ENCODE peak calls at places on chromosomes 11 and 22, in six cellular contexts. One of them, this sample, is unnamed.

GRCh38 chr22:48268771-48269552 is 1506.5 kb downstream of the TBC1D22A start:
- DNase-seq in HL-60: no peak
- DNase-seq in T-cell: no peak
- DNase-seq in lung microvascular endothelial cell: no peak
- DNase-seq in upper lobe of right lung: peak
- DNase-seq in A549: peak
- DNase-seq in this sample: no peak

GRCh38 chr11:1157341-1157644 is 460 bp upstream of the MUC5AC start:
- DNase-seq in A549: no peak
- DNase-seq in lung microvascular endothelial cell: no peak
- DNase-seq in upper lobe of right lung: no peak
- DNase-seq in T-cell: no peak
- DNase-seq in HL-60: no peak
- DNase-seq in this sample: no peak

GRCh38 chr11:102047305-102047924 is at the start of gene CFAP300:
- DNase-seq in HL-60: no peak
- DNase-seq in T-cell: peak
- DNase-seq in lung microvascular endothelial cell: peak
- DNase-seq in A549: peak
- DNase-seq in upper lobe of right lung: peak
- DNase-seq in this sample: peak

GRCh38 chr11:92717240-92717639 is 252.2 kb upstream of the MTNR1B start:
- DNase-seq in HL-60: no peak
- DNase-seq in A549: no peak
- DNase-seq in T-cell: no peak
- DNase-seq in upper lobe of right lung: no peak
- DNase-seq in lung microvascular endothelial cell: no peak
- DNase-seq in this sample: no peak

GRCh38 chr11:44931466-44931865 is 19.2 kb downstream of the TP53I11 start:
- DNase-seq in A549: no peak
- DNase-seq in upper lobe of right lung: no peak
- DNase-seq in HL-60: no peak
- DNase-seq in lung microvascular endothelial cell: no peak
- DNase-seq in T-cell: no peak
- DNase-seq in this sample: no peak

GRCh38 chr22:20111689-20112622 is 3.9 kb upstream of the RANBP1 start:
- DNase-seq in T-cell: no peak
- DNase-seq in HL-60: no peak
- DNase-seq in lung microvascular endothelial cell: no peak
- DNase-seq in upper lobe of right lung: no peak
- DNase-seq in A549: no peak
- DNase-seq in this sample: no peak

GRCh38 chr11:133991101-133991500 is 34.3 kb upstream of the IGSF9B start:
- DNase-seq in T-cell: no peak
- DNase-seq in HL-60: no peak
- DNase-seq in upper lobe of right lung: no peak
- DNase-seq in A549: no peak
- DNase-seq in lung microvascular endothelial cell: no peak
- DNase-seq in this sample: peak

GRCh38 chr22:23769321-23769965 is 1.7 kb upstream of the CHCHD10 start:
- DNase-seq in lung microvascular endothelial cell: no peak
- DNase-seq in upper lobe of right lung: no peak
- DNase-seq in T-cell: no peak
- DNase-seq in A549: no peak
- DNase-seq in HL-60: no peak
- DNase-seq in this sample: no peak

GRCh38 chr11:6022954-6023353 is 7.6 kb downstream of the OR56A1 start:
- DNase-seq in HL-60: peak
- DNase-seq in A549: peak
- DNase-seq in T-cell: peak
- DNase-seq in lung microvascular endothelial cell: peak
- DNase-seq in upper lobe of right lung: no peak
- DNase-seq in this sample: peak

GRCh38 chr22:35303029-35303624 is 3.4 kb downstream of the TOM1 start:
- DNase-seq in T-cell: no peak
- DNase-seq in upper lobe of right lung: no peak
- DNase-seq in lung microvascular endothelial cell: no peak
- DNase-seq in A549: no peak
- DNase-seq in HL-60: no peak
- DNase-seq in this sample: no peak

GRCh38 chr11:130531061-130531460 is 82.6 kb downstream of the ADAMTS15 start:
- DNase-seq in T-cell: no peak
- DNase-seq in A549: no peak
- DNase-seq in lung microvascular endothelial cell: no peak
- DNase-seq in upper lobe of right lung: no peak
- DNase-seq in HL-60: no peak
- DNase-seq in this sample: no peak

GRCh38 chr22:20264614-20265452 is 3.3 kb downstream of the RTN4R start:
- DNase-seq in A549: no peak
- DNase-seq in lung microvascular endothelial cell: no peak
- DNase-seq in T-cell: no peak
- DNase-seq in HL-60: no peak
- DNase-seq in upper lobe of right lung: no peak
- DNase-seq in this sample: no peak

GRCh38 chr11:6736495-6737121 is 35.2 kb downstream of the OR2AG2 start:
- DNase-seq in T-cell: no peak
- DNase-seq in upper lobe of right lung: no peak
- DNase-seq in A549: no peak
- DNase-seq in HL-60: no peak
- DNase-seq in lung microvascular endothelial cell: no peak
- DNase-seq in this sample: no peak

GRCh38 chr22:27241430-27242110 is 560.0 kb downstream of the MN1 start:
- DNase-seq in upper lobe of right lung: no peak
- DNase-seq in A549: no peak
- DNase-seq in T-cell: no peak
- DNase-seq in lung microvascular endothelial cell: peak
- DNase-seq in HL-60: no peak
- DNase-seq in this sample: no peak

GRCh38 chr11:120215634-120216033 is 4.8 kb downstream of the OAF start:
- DNase-seq in T-cell: no peak
- DNase-seq in HL-60: no peak
- DNase-seq in upper lobe of right lung: no peak
- DNase-seq in A549: no peak
- DNase-seq in lung microvascular endothelial cell: peak
- DNase-seq in this sample: no peak

GRCh38 chr11:76692956-76693355 is 22.4 kb upstream of the LRRC32 start:
- DNase-seq in A549: no peak
- DNase-seq in T-cell: no peak
- DNase-seq in HL-60: no peak
- DNase-seq in upper lobe of right lung: no peak
- DNase-seq in lung microvascular endothelial cell: no peak
- DNase-seq in this sample: no peak

GRCh38 chr11:129846508-129847335 is 31.1 kb downstream of the TMEM45B start:
- DNase-seq in HL-60: no peak
- DNase-seq in upper lobe of right lung: no peak
- DNase-seq in A549: peak
- DNase-seq in T-cell: peak
- DNase-seq in lung microvascular endothelial cell: peak
- DNase-seq in this sample: no peak

GRCh38 chr22:37120569-37121340 is 11.2 kb upstream of the TMPRSS6 start:
- DNase-seq in T-cell: no peak
- DNase-seq in A549: no peak
- DNase-seq in lung microvascular endothelial cell: no peak
- DNase-seq in HL-60: no peak
- DNase-seq in upper lobe of right lung: no peak
- DNase-seq in this sample: no peak

GRCh38 chr11:102046841-102047240 is 396 bp upstream of the CFAP300 start:
- DNase-seq in upper lobe of right lung: no peak
- DNase-seq in A549: no peak
- DNase-seq in lung microvascular endothelial cell: no peak
- DNase-seq in T-cell: no peak
- DNase-seq in HL-60: no peak
- DNase-seq in this sample: no peak

GRCh38 chr11:3092603-3093141 is 35.4 kb upstream of the CARS1 start:
- DNase-seq in lung microvascular endothelial cell: no peak
- DNase-seq in HL-60: no peak
- DNase-seq in upper lobe of right lung: peak
- DNase-seq in T-cell: no peak
- DNase-seq in A549: no peak
- DNase-seq in this sample: no peak

GRCh38 chr22:35705141-35705540 is 12.5 kb upstream of the APOL5 start:
- DNase-seq in T-cell: no peak
- DNase-seq in upper lobe of right lung: no peak
- DNase-seq in lung microvascular endothelial cell: peak
- DNase-seq in HL-60: no peak
- DNase-seq in A549: no peak
- DNase-seq in this sample: no peak

GRCh38 chr11:116890193-116890592 is 52.8 kb upstream of the APOA1 start:
- DNase-seq in A549: no peak
- DNase-seq in HL-60: no peak
- DNase-seq in lung microvascular endothelial cell: peak
- DNase-seq in upper lobe of right lung: no peak
- DNase-seq in T-cell: no peak
- DNase-seq in this sample: no peak

GRCh38 chr11:131999084-131999483 is 628.7 kb downstream of the NTM start:
- DNase-seq in T-cell: no peak
- DNase-seq in HL-60: no peak
- DNase-seq in lung microvascular endothelial cell: no peak
- DNase-seq in A549: no peak
- DNase-seq in upper lobe of right lung: no peak
- DNase-seq in this sample: no peak

This sample was measured in CD8-positive, alpha-beta memory T cell.